ENCODE peak calls at places on chromosomes 6 and 20, in five cellular contexts. One of them, this sample, is unnamed.
A peak's percentile ranks its signal among the peaks of the same experiment; 100 is the strongest.

GRCh38 chr6:104409913-104410312 is 449.8 kb downstream of the HACE1 start:
- DNase-seq in fibroblast of the conjunctiva: peak; percentile 5
- DNase-seq in AG08395: no peak
- DNase-seq in stromal cell of bone marrow: no peak
- DNase-seq in fibroblast of the aortic adventitia: no peak
- DNase-seq in this sample: no peak

GRCh38 chr20:10090588-10091166 is 55.9 kb downstream of the ANKEF1 start:
- DNase-seq in stromal cell of bone marrow: peak; percentile 43
- DNase-seq in AG08395: peak; percentile 62
- DNase-seq in fibroblast of the aortic adventitia: peak; percentile 71
- DNase-seq in fibroblast of the conjunctiva: no peak
- DNase-seq in this sample: peak; percentile 49

GRCh38 chr20:58716476-58717277 is 24.1 kb downstream of the NPEPL1 start:
- DNase-seq in fibroblast of the conjunctiva: no peak
- DNase-seq in AG08395: no peak
- DNase-seq in stromal cell of bone marrow: no peak
- DNase-seq in fibroblast of the aortic adventitia: no peak
- DNase-seq in this sample: no peak

GRCh38 chr20:2280083-2280482 is 15.7 kb upstream of the TGM3 start:
- DNase-seq in fibroblast of the aortic adventitia: no peak
- DNase-seq in fibroblast of the conjunctiva: no peak
- DNase-seq in stromal cell of bone marrow: no peak
- DNase-seq in AG08395: no peak
- DNase-seq in this sample: no peak

GRCh38 chr6:34938268-34938667 is 49.2 kb downstream of the ANKS1A start:
- DNase-seq in fibroblast of the aortic adventitia: no peak
- DNase-seq in stromal cell of bone marrow: no peak
- DNase-seq in fibroblast of the conjunctiva: no peak
- DNase-seq in AG08395: no peak
- DNase-seq in this sample: no peak

GRCh38 chr20:25320035-25320800 is 70.4 kb downstream of the ABHD12 start:
- DNase-seq in stromal cell of bone marrow: no peak
- DNase-seq in fibroblast of the aortic adventitia: no peak
- DNase-seq in fibroblast of the conjunctiva: no peak
- DNase-seq in AG08395: no peak
- DNase-seq in this sample: no peak

GRCh38 chr20:31840906-31841816 is 4.2 kb downstream of the FOXS1 start:
- DNase-seq in AG08395: peak; percentile 25
- DNase-seq in fibroblast of the aortic adventitia: peak; percentile 59
- DNase-seq in stromal cell of bone marrow: no peak
- DNase-seq in fibroblast of the conjunctiva: no peak
- DNase-seq in this sample: no peak

GRCh38 chr20:37327748-37328147 is 18.2 kb upstream of the SRC start:
- DNase-seq in AG08395: peak; percentile 88
- DNase-seq in fibroblast of the conjunctiva: peak; percentile 38
- DNase-seq in fibroblast of the aortic adventitia: peak; percentile 95
- DNase-seq in stromal cell of bone marrow: peak; percentile 70
- DNase-seq in this sample: peak; percentile 32

GRCh38 chr6:13591205-13591921 is 17.0 kb downstream of the SIRT5 start:
- DNase-seq in AG08395: no peak
- DNase-seq in fibroblast of the conjunctiva: no peak
- DNase-seq in fibroblast of the aortic adventitia: no peak
- DNase-seq in stromal cell of bone marrow: no peak
- DNase-seq in this sample: no peak

GRCh38 chr6:112571486-112571885 is 224.4 kb downstream of the RFPL4B start:
- DNase-seq in fibroblast of the aortic adventitia: peak; percentile 53
- DNase-seq in stromal cell of bone marrow: peak; percentile 58
- DNase-seq in fibroblast of the conjunctiva: peak; percentile 63
- DNase-seq in AG08395: peak; percentile 28
- DNase-seq in this sample: peak; percentile 80

GRCh38 chr20:63868264-63868663 is 3.2 kb downstream of the TPD52L2 start:
- DNase-seq in fibroblast of the aortic adventitia: no peak
- DNase-seq in fibroblast of the conjunctiva: no peak
- DNase-seq in AG08395: no peak
- DNase-seq in stromal cell of bone marrow: no peak
- DNase-seq in this sample: no peak